ENCODE peak calls at places on chromosomes 6 and 20, in six cellular contexts. W is NCI-H1092, K is omental fat pad, B is NCI-H2081, A is Right ventricle myocardium superior, C is COR-L47. E is an unnamed sample.

GRCh38 chr6:14072084-14072483 is 45.5 kb upstream of the CD83 start:
- DNase-seq in W (no peak), C (no peak), A (no peak), B (no peak), K (no peak), E (no peak)

GRCh38 chr20:45970646-45971424 is 1.2 kb downstream of the ZNF335 start:
- DNase-seq in K (no peak), B (no peak), W (no peak), A (peak), C (no peak), E (no peak)

GRCh38 chr20:21183722-21184121 is 57.8 kb downstream of the KIZ start:
- DNase-seq in K (no peak), W (no peak), B (no peak), C (no peak), A (no peak), E (no peak)

GRCh38 chr6:142162780-142163179 is 15.7 kb downstream of the VTA1 start:
- DNase-seq in A (no peak), C (no peak), W (peak), K (no peak), B (peak), E (no peak)

GRCh38 chr6:102488729-102489128 is 1095.2 kb downstream of the GRIK2 start:
- DNase-seq in B (no peak), C (no peak), W (no peak), K (no peak), A (no peak), E (no peak)

GRCh38 chr6:98254624-98255023 is 579.8 kb upstream of the POU3F2 start:
- DNase-seq in A (no peak), C (no peak), K (no peak), W (no peak), B (no peak), E (no peak)

GRCh38 chr6:36418558-36418957 is 24.1 kb downstream of the PXT1 start:
- DNase-seq in K (no peak), C (no peak), A (no peak), B (no peak), W (no peak), E (no peak)

GRCh38 chr6:168871535-168872106 is 382.0 kb downstream of the THBS2 start:
- DNase-seq in B (no peak), W (no peak), A (no peak), C (no peak), K (no peak), E (peak)

GRCh38 chr6:137589067-137589848 is 95.1 kb upstream of the OLIG3 start:
- DNase-seq in W (peak), C (peak), B (no peak), K (no peak), A (no peak), E (no peak)

GRCh38 chr20:63320616-63321147 is 27.7 kb downstream of the COL20A1 start:
- DNase-seq in W (no peak), K (no peak), B (no peak), C (no peak), A (peak), E (no peak)

GRCh38 chr6:44267252-44267651 is 1.9 kb upstream of the NFKBIE start:
- DNase-seq in A (no peak), B (no peak), W (no peak), K (no peak), C (no peak), E (no peak)

E was measured in NCI-H1105.